ENCODE peak calls at places on chromosomes 16 and 17, in five cellular contexts. One of them, this sample, is unnamed.

GRCh38 chr17:1005361-1005946 is 8.5 kb downstream of the TIMM22 start:
- DNase-seq in fibroblast of lung: peak
- DNase-seq in Karpas-422: no peak
- DNase-seq in neural progenitor cell: no peak
- DNase-seq in MM.1S: no peak
- DNase-seq in this sample: no peak

GRCh38 chr16:48188449-48189102 is 32.8 kb upstream of the ABCC12 start:
- DNase-seq in fibroblast of lung: no peak
- DNase-seq in Karpas-422: peak
- DNase-seq in neural progenitor cell: no peak
- DNase-seq in MM.1S: no peak
- DNase-seq in this sample: no peak

GRCh38 chr16:77540656-77541055 is 105.8 kb upstream of the ADAMTS18 start:
- DNase-seq in fibroblast of lung: peak
- DNase-seq in Karpas-422: no peak
- DNase-seq in neural progenitor cell: no peak
- DNase-seq in MM.1S: peak
- DNase-seq in this sample: no peak

GRCh38 chr17:27986805-27987684 is 55.4 kb upstream of the NLK start:
- DNase-seq in fibroblast of lung: peak
- DNase-seq in Karpas-422: no peak
- DNase-seq in neural progenitor cell: no peak
- DNase-seq in MM.1S: no peak
- DNase-seq in this sample: no peak

GRCh38 chr17:31787857-31788570 is 71.0 kb downstream of the COPRS start:
- DNase-seq in fibroblast of lung: peak
- DNase-seq in Karpas-422: no peak
- DNase-seq in neural progenitor cell: no peak
- DNase-seq in MM.1S: no peak
- DNase-seq in this sample: peak

GRCh38 chr17:50272711-50273653 is 1.3 kb upstream of the TMEM92 start:
- DNase-seq in fibroblast of lung: no peak
- DNase-seq in Karpas-422: peak
- DNase-seq in neural progenitor cell: peak
- DNase-seq in MM.1S: peak
- DNase-seq in this sample: no peak

GRCh38 chr16:30458561-30459394 is 13.1 kb upstream of the SEPHS2 start:
- DNase-seq in fibroblast of lung: no peak
- DNase-seq in Karpas-422: no peak
- DNase-seq in neural progenitor cell: no peak
- DNase-seq in MM.1S: no peak
- DNase-seq in this sample: no peak

GRCh38 chr16:15783985-15784384 is 72.8 kb downstream of the MYH11 start:
- DNase-seq in fibroblast of lung: no peak
- DNase-seq in Karpas-422: no peak
- DNase-seq in neural progenitor cell: no peak
- DNase-seq in MM.1S: no peak
- DNase-seq in this sample: no peak

GRCh38 chr17:10151667-10152496 is 46.5 kb downstream of the GAS7 start:
- DNase-seq in fibroblast of lung: peak
- DNase-seq in Karpas-422: peak
- DNase-seq in neural progenitor cell: no peak
- DNase-seq in MM.1S: no peak
- DNase-seq in this sample: no peak

GRCh38 chr17:27893834-27894503 is 804 bp upstream of the LYRM9 start:
- DNase-seq in fibroblast of lung: no peak
- DNase-seq in Karpas-422: no peak
- DNase-seq in neural progenitor cell: no peak
- DNase-seq in MM.1S: no peak
- DNase-seq in this sample: no peak

GRCh38 chr16:28186752-28187151 is 25.0 kb downstream of the XPO6 start:
- DNase-seq in fibroblast of lung: peak
- DNase-seq in Karpas-422: no peak
- DNase-seq in neural progenitor cell: no peak
- DNase-seq in MM.1S: no peak
- DNase-seq in this sample: peak

GRCh38 chr17:19718613-19719364 is 2.4 kb upstream of the SLC47A2 start:
- DNase-seq in fibroblast of lung: no peak
- DNase-seq in Karpas-422: peak
- DNase-seq in neural progenitor cell: no peak
- DNase-seq in MM.1S: peak
- DNase-seq in this sample: peak

GRCh38 chr16:69451166-69451565 is 26.7 kb downstream of the CYB5B start:
- DNase-seq in fibroblast of lung: peak
- DNase-seq in Karpas-422: no peak
- DNase-seq in neural progenitor cell: no peak
- DNase-seq in MM.1S: no peak
- DNase-seq in this sample: no peak

GRCh38 chr17:16428098-16428882 is 12.9 kb downstream of the TRPV2 start:
- DNase-seq in fibroblast of lung: no peak
- DNase-seq in Karpas-422: peak
- DNase-seq in neural progenitor cell: peak
- DNase-seq in MM.1S: no peak
- DNase-seq in this sample: no peak

GRCh38 chr17:29682987-29683386 is 60.3 kb upstream of the CORO6 start:
- DNase-seq in fibroblast of lung: no peak
- DNase-seq in Karpas-422: no peak
- DNase-seq in neural progenitor cell: peak
- DNase-seq in MM.1S: no peak
- DNase-seq in this sample: no peak

GRCh38 chr16:75217389-75217851 is 1.4 kb upstream of the CTRB1 start:
- DNase-seq in fibroblast of lung: no peak
- DNase-seq in Karpas-422: no peak
- DNase-seq in neural progenitor cell: no peak
- DNase-seq in MM.1S: no peak
- DNase-seq in this sample: peak

GRCh38 chr17:50661348-50661747 is 26.7 kb downstream of the ABCC3 start:
- DNase-seq in fibroblast of lung: no peak
- DNase-seq in Karpas-422: no peak
- DNase-seq in neural progenitor cell: no peak
- DNase-seq in MM.1S: no peak
- DNase-seq in this sample: peak

GRCh38 chr16:53611151-53611802 is 92.4 kb downstream of the RPGRIP1L start:
- DNase-seq in fibroblast of lung: no peak
- DNase-seq in Karpas-422: no peak
- DNase-seq in neural progenitor cell: no peak
- DNase-seq in MM.1S: no peak
- DNase-seq in this sample: no peak

GRCh38 chr17:83203472-83204221 is 124.2 kb downstream of the METRNL start:
- DNase-seq in fibroblast of lung: no peak
- DNase-seq in Karpas-422: no peak
- DNase-seq in neural progenitor cell: no peak
- DNase-seq in MM.1S: no peak
- DNase-seq in this sample: no peak

GRCh38 chr17:27518750-27519521 is 62.7 kb downstream of the KSR1 start:
- DNase-seq in fibroblast of lung: no peak
- DNase-seq in Karpas-422: no peak
- DNase-seq in neural progenitor cell: no peak
- DNase-seq in MM.1S: no peak
- DNase-seq in this sample: peak

GRCh38 chr17:63078707-63079106 is 112.7 kb downstream of the TANC2 start:
- DNase-seq in fibroblast of lung: peak
- DNase-seq in Karpas-422: no peak
- DNase-seq in neural progenitor cell: no peak
- DNase-seq in MM.1S: no peak
- DNase-seq in this sample: no peak

GRCh38 chr17:37361543-37361942 is 14.2 kb upstream of the C17orf78 start:
- DNase-seq in fibroblast of lung: no peak
- DNase-seq in Karpas-422: no peak
- DNase-seq in neural progenitor cell: no peak
- DNase-seq in MM.1S: no peak
- DNase-seq in this sample: no peak

GRCh38 chr16:77541131-77541530 is 106.3 kb upstream of the ADAMTS18 start:
- DNase-seq in fibroblast of lung: no peak
- DNase-seq in Karpas-422: no peak
- DNase-seq in neural progenitor cell: no peak
- DNase-seq in MM.1S: no peak
- DNase-seq in this sample: no peak

GRCh38 chr17:50765454-50766221 is 1.7 kb downstream of the ANKRD40CL start:
- DNase-seq in fibroblast of lung: no peak
- DNase-seq in Karpas-422: peak
- DNase-seq in neural progenitor cell: no peak
- DNase-seq in MM.1S: peak
- DNase-seq in this sample: no peak

GRCh38 chr17:75565066-75565465 is 22.5 kb upstream of the MYO15B start:
- DNase-seq in fibroblast of lung: peak
- DNase-seq in Karpas-422: no peak
- DNase-seq in neural progenitor cell: no peak
- DNase-seq in MM.1S: peak
- DNase-seq in this sample: peak

GRCh38 chr16:69112285-69113129 is 7.1 kb downstream of the HAS3 start:
- DNase-seq in fibroblast of lung: no peak
- DNase-seq in Karpas-422: peak
- DNase-seq in neural progenitor cell: peak
- DNase-seq in MM.1S: peak
- DNase-seq in this sample: no peak

GRCh38 chr16:9114842-9115241 is 23.4 kb downstream of the HAPSTR1 start:
- DNase-seq in fibroblast of lung: no peak
- DNase-seq in Karpas-422: no peak
- DNase-seq in neural progenitor cell: no peak
- DNase-seq in MM.1S: no peak
- DNase-seq in this sample: no peak
- H2AFZ ChIP-seq in fibroblast of lung: no peak
- H2AFZ ChIP-seq in Karpas-422: no peak
- H2AFZ ChIP-seq in neural progenitor cell: no peak
- H2AFZ ChIP-seq in MM.1S: no peak
- H2AFZ ChIP-seq in this sample: no peak

DNA sequence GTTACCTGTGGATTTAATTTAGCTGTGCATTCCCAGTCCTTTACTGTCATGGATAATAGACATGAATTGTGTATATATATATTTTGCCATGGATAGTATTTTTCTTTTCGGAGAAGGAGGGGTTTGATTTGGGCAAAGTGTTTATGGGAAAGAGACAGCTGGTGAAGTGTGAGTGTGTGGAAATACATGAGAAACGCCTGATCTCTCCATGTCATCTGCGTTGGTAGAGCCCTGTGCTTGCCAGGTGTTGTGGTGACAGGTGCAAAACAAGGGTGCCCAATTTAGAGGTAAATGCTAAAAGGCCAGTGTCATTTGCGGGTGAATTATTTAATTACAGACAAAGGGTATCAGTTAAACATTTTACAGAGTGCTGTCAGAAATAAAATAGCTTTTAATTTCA is 23.4 kb downstream of the NDEL1 start:
- DNase-seq in fibroblast of lung: no peak
- DNase-seq in Karpas-422: no peak
- DNase-seq in neural progenitor cell: no peak
- DNase-seq in MM.1S: no peak
- DNase-seq in this sample: no peak
- H3K4me3 ChIP-seq in fibroblast of lung: no peak
- H3K4me3 ChIP-seq in Karpas-422: no peak
- H3K4me3 ChIP-seq in neural progenitor cell: no peak
- H3K4me3 ChIP-seq in MM.1S: no peak
- H3K4me3 ChIP-seq in this sample: no peak

DNA sequence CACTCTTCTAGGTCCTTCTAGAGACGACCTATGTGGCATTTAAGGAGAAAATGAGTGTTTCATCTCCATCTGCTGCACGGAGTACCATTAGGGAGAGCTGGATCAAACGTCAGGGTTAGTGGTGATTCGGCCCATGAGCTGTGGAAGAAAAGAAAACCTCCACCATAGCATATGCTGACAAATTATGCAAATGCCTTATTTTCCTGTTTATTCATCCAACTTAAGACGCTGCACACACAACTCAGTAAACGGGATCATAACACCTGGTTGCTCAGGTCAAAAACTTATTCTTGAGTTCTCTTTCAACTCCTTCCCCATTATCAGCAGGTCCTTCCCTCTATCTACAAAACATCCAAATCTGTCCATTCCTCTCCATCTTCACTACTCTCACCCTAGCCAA is 1.3 kb upstream of the MOSMO start:
- DNase-seq in fibroblast of lung: no peak
- DNase-seq in Karpas-422: no peak
- DNase-seq in neural progenitor cell: no peak
- DNase-seq in MM.1S: no peak
- DNase-seq in this sample: no peak
- H2AFZ ChIP-seq in fibroblast of lung: no peak
- H2AFZ ChIP-seq in Karpas-422: peak
- H2AFZ ChIP-seq in neural progenitor cell: no peak
- H2AFZ ChIP-seq in MM.1S: peak
- H2AFZ ChIP-seq in this sample: peak

GRCh38 chr16:50702725-50703124 is 9.3 kb downstream of the NOD2 start:
- DNase-seq in fibroblast of lung: no peak
- DNase-seq in Karpas-422: no peak
- DNase-seq in neural progenitor cell: no peak
- DNase-seq in MM.1S: no peak
- DNase-seq in this sample: no peak

GRCh38 chr16:50705436-50706110 is 12.2 kb downstream of the NOD2 start:
- DNase-seq in fibroblast of lung: no peak
- DNase-seq in Karpas-422: no peak
- DNase-seq in neural progenitor cell: no peak
- DNase-seq in MM.1S: no peak
- DNase-seq in this sample: peak

GRCh38 chr16:50708373-50709060 is 15.1 kb downstream of the NOD2 start:
- DNase-seq in fibroblast of lung: no peak
- DNase-seq in Karpas-422: no peak
- DNase-seq in neural progenitor cell: no peak
- DNase-seq in MM.1S: no peak
- DNase-seq in this sample: no peak

GRCh38 chr16:50706250-50706649 is 12.8 kb downstream of the NOD2 start:
- DNase-seq in fibroblast of lung: no peak
- DNase-seq in Karpas-422: no peak
- DNase-seq in neural progenitor cell: no peak
- DNase-seq in MM.1S: no peak
- DNase-seq in this sample: peak

GRCh38 chr16:50704245-50704644 is 10.8 kb downstream of the NOD2 start:
- DNase-seq in fibroblast of lung: no peak
- DNase-seq in Karpas-422: no peak
- DNase-seq in neural progenitor cell: no peak
- DNase-seq in MM.1S: no peak
- DNase-seq in this sample: no peak
- H3K4me3 ChIP-seq in fibroblast of lung: no peak
- H3K4me3 ChIP-seq in Karpas-422: no peak
- H3K4me3 ChIP-seq in neural progenitor cell: no peak
- H3K4me3 ChIP-seq in MM.1S: no peak
- H3K4me3 ChIP-seq in this sample: no peak

GRCh38 chr17:8225813-8226535 is 15.6 kb upstream of the AURKB start:
- DNase-seq in fibroblast of lung: peak
- DNase-seq in Karpas-422: peak
- DNase-seq in neural progenitor cell: peak
- DNase-seq in MM.1S: no peak
- DNase-seq in this sample: no peak
- H2AFZ ChIP-seq in fibroblast of lung: no peak
- H2AFZ ChIP-seq in Karpas-422: no peak
- H2AFZ ChIP-seq in neural progenitor cell: no peak
- H2AFZ ChIP-seq in MM.1S: no peak
- H2AFZ ChIP-seq in this sample: no peak

GRCh38 chr16:11253009-11253994 is 2.7 kb downstream of the SOCS1 start:
- DNase-seq in fibroblast of lung: peak
- DNase-seq in Karpas-422: peak
- DNase-seq in neural progenitor cell: no peak
- DNase-seq in MM.1S: no peak
- DNase-seq in this sample: no peak
- H3K4me3 ChIP-seq in fibroblast of lung: peak
- H3K4me3 ChIP-seq in Karpas-422: no peak
- H3K4me3 ChIP-seq in neural progenitor cell: no peak
- H3K4me3 ChIP-seq in MM.1S: no peak
- H3K4me3 ChIP-seq in this sample: no peak

This sample was measured in PC-9.